ENCODE peak calls at places on chromosomes 12 and 14, in six cellular contexts. L is MM.1S, H is NCI-H1417 treated with DMSO at 0.1 percent for 48 hours, N is fibroblast of mammary gland, O is ureter, D is GM19239. A is an unnamed sample.

GRCh38 chr12:56695327-56696101 is 7.4 kb upstream of the PTGES3 start:
- DNase-seq in L (no peak), H (no peak), N (peak; percentile 50), O (no peak), D (no peak), A (peak; percentile 48)

GRCh38 chr14:66072190-66072905 is 413.8 kb upstream of the CCDC196 start:
- DNase-seq in L (no peak), H (no peak), N (no peak), O (no peak), D (no peak), A (no peak)

GRCh38 chr14:38989917-38990546 is 113.0 kb downstream of the SEC23A start:
- DNase-seq in L (peak; percentile 60), H (no peak), N (peak; percentile 10), O (no peak), D (peak; percentile 15), A (no peak)

GRCh38 chr14:92973265-92973797 is 50.4 kb downstream of the CHGA start:
- DNase-seq in L (no peak), H (no peak), N (peak; percentile 95), O (peak; percentile 84), D (no peak), A (peak; percentile 54)

GRCh38 chr12:99253068-99253467 is 394.5 kb upstream of the GARIN6 start:
- DNase-seq in L (peak; percentile 36), H (no peak), N (no peak), O (no peak), D (no peak), A (no peak)

GRCh38 chr14:75979641-75980422 is 2.0 kb downstream of the TGFB3 start:
- DNase-seq in L (no peak), H (no peak), N (peak; percentile 20), O (peak; percentile 60), D (no peak), A (no peak)

GRCh38 chr14:22123188-22123560 is 449.6 kb upstream of the OR4E1 start:
- DNase-seq in L (no peak), H (no peak), N (no peak), O (no peak), D (no peak), A (no peak)

GRCh38 chr12:7162691-7163114 is 26.8 kb upstream of the PEX5 start:
- DNase-seq in L (no peak), H (peak; percentile 65), N (no peak), O (no peak), D (no peak), A (peak; percentile 50)

GRCh38 chr14:33767721-33768457 is 183.0 kb downstream of the EGLN3 start:
- DNase-seq in L (no peak), H (no peak), N (no peak), O (no peak), D (no peak), A (no peak)

GRCh38 chr14:96145116-96145864 is 59.3 kb upstream of the BDKRB2 start:
- DNase-seq in L (no peak), H (no peak), N (peak; percentile 78), O (no peak), D (no peak), A (peak; percentile 80)

GRCh38 chr14:63677891-63678379 is 36.3 kb upstream of the WDR89 start:
- DNase-seq in L (no peak), H (no peak), N (peak; percentile 6), O (no peak), D (no peak), A (peak; percentile 84)

GRCh38 chr14:59939828-59940227 is 19.9 kb downstream of the LRRC9 start:
- DNase-seq in L (no peak), H (no peak), N (no peak), O (no peak), D (no peak), A (no peak)

GRCh38 chr12:51434305-51434704 is 9.7 kb downstream of the SLC4A8 start:
- DNase-seq in L (no peak), H (no peak), N (peak; percentile 17), O (no peak), D (no peak), A (no peak)

GRCh38 chr14:69464829-69465228 is 19.7 kb upstream of the PLEKHD1 start:
- DNase-seq in L (no peak), H (no peak), N (peak; percentile 80), O (no peak), D (no peak), A (peak; percentile 97)

GRCh38 chr12:125140918-125141573 is 75.8 kb downstream of the AACS start:
- DNase-seq in L (no peak), H (no peak), N (peak; percentile 83), O (no peak), D (no peak), A (peak; percentile 92)

GRCh38 chr12:12091977-12092663 is 21.4 kb downstream of the BCL2L14 start:
- DNase-seq in L (no peak), H (no peak), N (no peak), O (no peak), D (no peak), A (no peak)

GRCh38 chr14:52417139-52417538 is 103.0 kb downstream of the PTGER2 start:
- DNase-seq in L (no peak), H (no peak), N (no peak), O (no peak), D (no peak), A (no peak)

GRCh38 chr14:96016761-96017160 is 22.4 kb upstream of the C14orf132 start:
- DNase-seq in L (no peak), H (peak; percentile 74), N (no peak), O (no peak), D (no peak), A (no peak)

GRCh38 chr12:111398530-111398929 is 7.2 kb upstream of the SH2B3 start:
- DNase-seq in L (no peak), H (no peak), N (no peak), O (no peak), D (no peak), A (peak; percentile 48)

GRCh38 chr12:71938728-71939385 is at the start of gene TPH2:
- DNase-seq in L (peak; percentile 44), H (no peak), N (peak; percentile 50), O (no peak), D (peak; percentile 12), A (peak; percentile 78)

GRCh38 chr12:106142591-106143261 is 4.0 kb upstream of the NUAK1 start:
- DNase-seq in L (no peak), H (no peak), N (no peak), O (no peak), D (no peak), A (no peak)

GRCh38 chr14:36967892-36968555 is 204.4 kb downstream of the SLC25A21 start:
- DNase-seq in L (no peak), H (no peak), N (no peak), O (no peak), D (no peak), A (no peak)

GRCh38 chr12:128918481-128918880 is 65.2 kb downstream of the GLT1D1 start:
- DNase-seq in L (no peak), H (no peak), N (no peak), O (no peak), D (no peak), A (no peak)

GRCh38 chr12:64258576-64258975 is 36.5 kb upstream of the KICS2 start:
- DNase-seq in L (no peak), H (no peak), N (no peak), O (no peak), D (no peak), A (peak; percentile 11)

GRCh38 chr14:77507762-77508161 is 9.1 kb upstream of the ISM2 start:
- DNase-seq in L (no peak), H (no peak), N (no peak), O (no peak), D (no peak), A (no peak)